ENCODE peak calls at places on chromosomes 4 and X, in four cellular contexts. Y is K562, O is HepG2, X is upper lobe of left lung. S is an unnamed sample. For H3K4me1, the result is how much of the 10 kb centered on the place peaks cover.

GRCh38 chr4:26061248-26061986 is 147.4 kb downstream of the SMIM20 start:
- ATAC-seq in Y (peak), O (peak), X (peak), S (no peak)

GRCh38 chr4:169985881-169986280 is 40.3 kb downstream of the MFAP3L start:
- ATAC-seq in Y (no peak), O (no peak), X (no peak), S (no peak)

GRCh38 chrX:129825746-129826505 is 17.8 kb downstream of the ZDHHC9 start:
- ATAC-seq in Y (peak), O (peak), X (no peak), S (no peak)

GRCh38 chrX:63430026-63430425 is 78.9 kb upstream of the SPIN4 start:
- ATAC-seq in Y (no peak), O (no peak), X (no peak), S (no peak)

GRCh38 chr4:26331380-26331945 is 10.6 kb downstream of the RBPJ start:
- ATAC-seq in Y (no peak), O (no peak), X (peak), S (no peak)

GRCh38 chr4:180565856-180566431 is 1677.3 kb upstream of the TENM3 start:
- ATAC-seq in Y (no peak), O (no peak), X (peak), S (no peak)

GRCh38 chr4:53307210-53307609 is 58.7 kb downstream of the SCFD2 start:
- ATAC-seq in Y (no peak), O (no peak), X (no peak), S (no peak)

GRCh38 chrX:15298201-15298600 is 17.2 kb downstream of the ASB11 start:
- ATAC-seq in Y (no peak), O (no peak), X (no peak), S (peak)

GRCh38 chr4:118849867-118850812 is 14.2 kb upstream of the SEC24D start:
- ATAC-seq in Y (no peak), O (peak), X (no peak), S (no peak)

GRCh38 chr4:122458625-122459024 is 2.1 kb upstream of the IL2 start:
- ATAC-seq in Y (peak), O (peak), X (no peak), S (no peak)

GRCh38 chrX:30607155-30607554 is 29.6 kb upstream of the TASL start:
- ATAC-seq in Y (no peak), O (no peak), X (no peak), S (no peak)

GRCh38 chr4:124873361-124874171 is 161.0 kb upstream of the ANKRD50 start:
- ATAC-seq in Y (no peak), O (no peak), X (no peak), S (no peak)

GRCh38 chr4:86704601-86705000 is 110.5 kb downstream of the PTPN13 start:
- ATAC-seq in Y (no peak), O (no peak), X (no peak), S (no peak)

GRCh38 chrX:110302975-110303374 is 14.9 kb downstream of the AMMECR1 start:
- ATAC-seq in Y (peak), O (no peak), X (no peak), S (no peak)

DNA sequence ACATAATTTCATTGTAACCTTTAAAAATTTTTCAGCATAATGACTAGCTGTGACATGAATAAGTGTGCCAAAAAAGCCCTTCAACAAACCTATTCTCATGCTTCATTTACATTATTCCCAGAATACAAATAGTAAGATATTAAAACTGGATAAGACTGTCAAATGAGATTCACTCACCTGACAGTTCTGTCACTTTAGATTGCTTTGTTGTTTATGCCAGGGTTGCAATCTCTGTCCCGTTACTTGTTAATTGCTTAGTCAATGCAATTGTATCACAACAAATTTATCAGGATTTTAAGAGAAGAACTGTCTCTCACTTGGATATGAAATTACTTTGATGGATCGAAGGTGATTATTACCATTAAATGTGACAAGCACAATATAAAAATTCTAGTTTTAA is 616.0 kb upstream of the IGFBP7 start:
- ATAC-seq in Y (no peak), O (no peak), X (no peak), S (no peak)
- TF ChIP-seq EP300 in Y (no peak), O (no peak), X (no peak), S (no peak)

DNA sequence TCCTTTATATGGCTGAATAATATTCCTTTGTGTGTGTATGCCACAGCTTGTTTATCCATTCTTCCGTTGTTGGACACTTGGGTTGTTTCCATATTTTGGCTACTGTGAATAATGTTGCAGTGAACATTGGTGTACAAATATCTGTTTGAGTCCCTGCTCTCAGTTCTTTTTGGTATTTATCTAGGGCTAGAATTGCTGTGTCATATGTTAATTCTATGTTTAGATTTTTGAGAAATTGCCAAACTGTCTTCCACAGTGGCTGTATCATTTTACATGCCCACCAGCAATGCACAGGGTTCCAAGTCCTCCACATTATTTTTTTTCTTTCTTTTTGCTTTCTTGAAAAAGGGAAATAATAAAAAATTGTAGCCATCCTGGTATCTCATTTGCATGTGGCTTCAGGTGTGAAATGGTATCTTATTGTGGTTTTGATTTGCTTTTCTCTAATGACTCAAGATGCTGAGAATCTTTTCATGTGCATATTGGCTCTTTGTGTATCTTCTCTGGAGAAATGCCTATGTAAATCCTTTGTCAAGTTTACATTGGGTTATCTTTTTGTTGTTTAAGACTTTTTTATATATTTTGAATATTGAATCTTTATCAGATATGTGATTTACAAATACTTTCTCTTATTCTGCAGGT is 129.7 kb downstream of the RAPGEF2 start:
- ATAC-seq in Y (no peak), O (no peak), X (no peak), S (no peak)
- H3K4me1 ChIP-seq in Y (under half), O (under half), X (under half), S (under half)

GRCh38 chrX:21821875-21822274 is 17.5 kb upstream of the MBTPS2 start:
- ATAC-seq in Y (no peak), O (peak), X (no peak), S (no peak)
- TF ChIP-seq POLR2AphosphoS5 in Y (no peak), O (no peak), X (no peak), S (no peak)

DNA sequence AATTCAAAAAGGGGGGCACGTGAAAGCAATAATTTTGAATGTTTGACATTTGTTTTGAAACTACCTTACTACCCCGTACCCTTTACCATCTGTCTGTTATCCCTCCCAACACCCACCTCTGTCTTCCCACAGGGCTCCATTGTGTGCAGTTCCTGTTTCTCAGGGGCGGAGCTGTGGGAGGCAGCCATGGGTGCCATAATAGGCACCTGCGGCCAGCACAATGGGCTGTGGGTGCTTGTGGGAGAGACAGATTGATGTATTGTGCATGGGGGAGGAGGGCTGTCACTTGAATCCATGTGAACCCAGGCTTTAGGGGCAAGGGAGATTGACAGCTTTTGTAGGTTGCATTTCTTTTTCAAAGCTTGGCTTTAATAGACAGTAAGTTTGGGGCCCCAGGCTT is 122.5 kb upstream of the CXorf66 start:
- ATAC-seq in Y (no peak), O (no peak), X (no peak), S (no peak)
- TF ChIP-seq EP300 in Y (no peak), O (no peak), X (no peak), S (no peak)

DNA sequence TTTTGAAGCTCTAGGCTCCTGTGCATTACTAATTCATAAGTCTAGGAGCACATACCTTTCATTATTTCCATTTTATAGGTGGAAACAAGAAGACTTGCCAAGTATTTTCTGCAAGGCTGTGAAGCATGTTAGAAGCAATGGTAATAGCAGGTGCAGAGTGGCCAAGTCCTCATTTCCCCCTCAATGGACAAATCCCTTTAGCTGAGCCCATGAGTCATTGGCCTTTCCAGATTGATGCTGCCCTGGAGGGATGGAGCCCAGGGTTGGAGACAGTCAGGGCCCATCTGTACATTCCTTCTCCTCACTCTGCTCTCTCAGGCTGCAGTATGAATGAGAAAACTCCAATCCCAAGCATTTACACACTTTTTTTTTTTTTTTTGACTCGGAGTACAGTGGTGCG is 6.6 kb downstream of the MGST2 start:
- ATAC-seq in Y (no peak), O (peak), X (no peak), S (no peak)
- H3K4me1 ChIP-seq in Y (under half), O (half or more), X (under half), S (under half)

DNA sequence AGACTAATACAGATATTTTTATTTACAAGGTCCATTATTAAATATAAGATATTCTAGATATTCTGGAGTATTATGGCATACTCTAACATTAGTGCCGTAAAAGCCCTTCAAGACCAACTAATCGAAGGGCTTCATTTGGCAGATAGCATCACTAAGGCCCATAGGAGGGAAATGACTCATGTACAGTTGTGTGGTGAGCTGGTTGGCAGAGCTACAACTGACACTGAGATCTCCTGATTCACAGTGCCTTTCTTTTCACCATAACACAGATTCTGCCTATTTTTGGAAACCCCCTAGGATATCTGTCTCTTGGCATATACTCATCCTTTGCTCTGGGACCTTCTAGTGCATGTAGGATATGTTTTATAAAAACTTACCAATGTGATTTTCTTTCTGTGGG is 201.7 kb upstream of the AFF2 start:
- ATAC-seq in Y (no peak), O (no peak), X (no peak), S (no peak)
- TF ChIP-seq POLR2AphosphoS5 in Y (no peak), O (no peak), X (no peak), S (no peak)

DNA sequence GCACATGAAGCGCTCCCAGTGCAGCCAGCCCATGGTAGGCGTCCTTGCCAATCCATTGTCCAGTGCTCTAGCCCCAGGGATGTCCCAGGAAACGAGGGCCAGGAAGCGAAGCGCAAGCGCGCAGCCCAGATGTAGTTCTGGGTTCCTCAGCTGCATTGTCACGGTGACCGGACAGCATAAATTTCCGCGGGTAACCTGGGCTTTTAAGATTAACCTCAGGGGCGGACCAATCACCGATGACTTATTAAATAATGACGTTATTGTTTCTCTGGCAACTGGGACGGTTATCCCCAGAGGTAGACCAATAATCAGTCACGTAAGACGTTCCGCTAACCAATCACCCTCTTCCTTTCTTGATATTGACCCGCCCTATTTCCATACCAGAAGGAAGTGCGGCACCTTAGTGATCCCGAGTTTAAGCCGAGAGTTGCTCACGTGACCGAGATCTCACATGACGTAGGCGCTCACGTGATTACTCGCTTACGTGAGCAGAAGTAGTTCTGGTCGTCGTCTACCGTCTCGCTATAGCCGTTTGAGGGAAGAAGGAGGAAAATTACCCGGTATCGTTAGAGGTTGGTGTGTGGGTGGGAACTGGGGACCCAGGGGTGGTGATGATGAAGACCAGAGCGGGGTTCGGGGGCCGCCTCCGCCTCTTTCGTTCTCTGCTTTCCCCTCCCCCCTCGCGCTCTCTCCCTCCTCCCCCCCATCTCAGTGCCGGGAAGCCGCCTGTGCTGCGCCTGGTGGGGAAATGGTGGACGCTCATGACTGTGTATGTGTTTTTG is at the start of the genes GLA and HNRNPH2:
- ATAC-seq in Y (peak), O (peak), X (peak), S (peak)
- TF ChIP-seq EP300 in Y (peak), O (no peak), X (peak), S (no peak)

GRCh38 chrX:2485460-2485753 is 15.4 kb downstream of the DHRSX start:
- ATAC-seq in Y (no peak), O (no peak), X (no peak), S (no peak)
- H3K4me1 ChIP-seq in Y (under half), O (under half), X (under half), S (half or more)

DNA sequence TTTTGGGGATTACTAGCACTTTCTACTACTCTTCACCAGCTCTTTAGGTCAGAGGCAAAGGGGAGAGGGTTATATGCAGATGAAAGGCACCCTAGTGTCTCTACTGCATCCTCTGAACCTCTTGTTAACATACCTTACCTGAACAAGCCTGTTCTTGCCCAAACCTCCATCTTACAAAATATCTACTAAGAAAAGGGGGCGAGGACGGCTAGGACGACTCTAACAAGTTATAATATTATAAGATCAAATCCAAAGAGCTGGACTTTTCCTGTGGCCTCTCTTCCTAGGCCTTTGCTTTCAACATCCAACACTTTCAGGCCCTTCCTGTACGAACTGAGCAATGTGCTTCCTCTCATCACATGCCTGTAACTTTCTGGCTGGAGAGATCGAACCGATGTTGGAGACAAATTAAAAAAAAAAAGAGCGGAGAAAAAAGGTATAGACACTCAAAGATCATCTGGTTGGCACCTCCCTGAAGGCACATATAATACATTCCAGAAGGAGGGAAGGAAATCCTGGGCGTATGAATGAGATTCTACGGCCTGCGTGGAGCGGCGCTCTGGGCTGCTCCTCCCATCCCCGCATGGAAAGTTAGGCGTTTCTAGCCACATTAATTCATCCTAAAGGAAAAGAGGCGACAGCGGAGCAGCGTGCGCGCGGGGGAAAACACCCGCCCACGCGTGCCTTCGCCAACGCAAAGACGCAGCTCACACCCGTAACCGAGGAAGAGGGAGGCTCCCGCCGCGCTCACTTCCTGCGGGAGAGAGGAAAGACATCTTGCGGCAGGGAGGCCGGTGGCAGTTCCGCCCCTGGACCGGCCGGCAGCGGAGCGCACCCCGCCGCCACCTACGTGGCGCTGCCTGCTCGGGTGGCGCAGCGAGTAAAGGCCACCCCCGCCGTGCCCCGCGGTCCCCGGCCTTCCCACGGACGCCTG is 803 bp downstream of the PRDM5 start:
- ATAC-seq in Y (no peak), O (peak), X (peak), S (peak)
- TF ChIP-seq POLR2AphosphoS5 in Y (no peak), O (no peak), X (peak), S (peak)